ENCODE peak calls at places on chromosome 16, in five cellular contexts. E, R, C, W and Q are unnamed samples.

GRCh38 chr16:9007177-9007794 is 43.6 kb upstream of the USP7 start:
- DNase-seq in E (peak), R (peak), C (no peak), W (no peak), Q (no peak)

GRCh38 chr16:27739606-27740357 is 189.8 kb downstream of the KATNIP start:
- DNase-seq in E (no peak), R (no peak), C (no peak), W (no peak), Q (no peak)

GRCh38 chr16:56611281-56611833 is 3.0 kb downstream of the MT2A start:
- DNase-seq in E (no peak), R (peak), C (no peak), W (no peak), Q (no peak)

GRCh38 chr16:73015612-73016487 is 32.1 kb downstream of the ZFHX3 start:
- DNase-seq in E (no peak), R (no peak), C (peak), W (peak), Q (peak)

GRCh38 chr16:8712589-8713361 is 38.4 kb downstream of the ABAT start:
- DNase-seq in E (peak), R (no peak), C (no peak), W (no peak), Q (no peak)

GRCh38 chr16:87542531-87543102 is 49.8 kb upstream of the ZCCHC14 start:
- DNase-seq in E (no peak), R (no peak), C (no peak), W (no peak), Q (no peak)

GRCh38 chr16:76461836-76462235 is 184.6 kb downstream of the CNTNAP4 start:
- DNase-seq in E (no peak), R (no peak), C (no peak), W (no peak), Q (no peak)

GRCh38 chr16:65070831-65071230 is 51.0 kb downstream of the CDH11 start:
- DNase-seq in E (peak), R (peak), C (peak), W (peak), Q (peak)

GRCh38 chr16:27727941-27728340 is 178.0 kb downstream of the KATNIP start:
- DNase-seq in E (no peak), R (no peak), C (no peak), W (no peak), Q (no peak)

GRCh38 chr16:20323591-20324117 is 3.7 kb downstream of the GP2 start:
- DNase-seq in E (no peak), R (no peak), C (no peak), W (no peak), Q (no peak)

GRCh38 chr16:24132048-24132796 is 123.9 kb upstream of the CACNG3 start:
- DNase-seq in E (no peak), R (no peak), C (no peak), W (no peak), Q (no peak)

GRCh38 chr16:5509794-5510193 is 412.2 kb upstream of the EEF2KMT start:
- DNase-seq in E (peak), R (no peak), C (no peak), W (no peak), Q (no peak)

GRCh38 chr16:554640-555413 is 5.4 kb upstream of the PRR35 start:
- DNase-seq in E (peak), R (no peak), C (peak), W (peak), Q (no peak)

GRCh38 chr16:85386467-85387170 is 226.5 kb upstream of the GSE1 start:
- DNase-seq in E (peak), R (no peak), C (no peak), W (no peak), Q (no peak)

GRCh38 chr16:46923513-46924295 is 39.5 kb downstream of the GPT2 start:
- DNase-seq in E (no peak), R (no peak), C (no peak), W (no peak), Q (no peak)

GRCh38 chr16:19645557-19645981 is 72.5 kb downstream of the KNOP1 start:
- DNase-seq in E (no peak), R (peak), C (no peak), W (no peak), Q (no peak)

GRCh38 chr16:88200896-88201185 is 181.9 kb upstream of the ZNF469 start:
- DNase-seq in E (no peak), R (no peak), C (no peak), W (no peak), Q (no peak)

GRCh38 chr16:68228652-68229051 is 7.3 kb downstream of the ESRP2 start:
- DNase-seq in E (no peak), R (no peak), C (no peak), W (no peak), Q (no peak)

GRCh38 chr16:82045471-82046178 is 10.6 kb downstream of the HSD17B2 start:
- DNase-seq in E (no peak), R (no peak), C (no peak), W (no peak), Q (no peak)

GRCh38 chr16:86229283-86229682 is 281.0 kb upstream of the FOXF1 start:
- DNase-seq in E (no peak), R (no peak), C (no peak), W (no peak), Q (no peak)

GRCh38 chr16:87602821-87603683 is 744 bp downstream of the JPH3 start:
- DNase-seq in E (peak), R (no peak), C (no peak), W (no peak), Q (no peak)

GRCh38 chr16:58814348-58814801 is 80.3 kb upstream of the GOT2 start:
- DNase-seq in E (peak), R (peak), C (peak), W (peak), Q (peak)

GRCh38 chr16:14452066-14452465 is 178.0 kb downstream of the PARN start:
- DNase-seq in E (no peak), R (no peak), C (no peak), W (no peak), Q (no peak)

GRCh38 chr16:58628845-58629680 is 563 bp downstream of the CNOT1 start:
- DNase-seq in E (peak), R (no peak), C (peak), W (no peak), Q (peak)

GRCh38 chr16:56193951-56194726 is 2.9 kb downstream of the GNAO1 start:
- DNase-seq in E (peak), R (peak), C (peak), W (peak), Q (peak)

GRCh38 chr16:54921229-54921824 is 9.3 kb upstream of the IRX5 start:
- DNase-seq in E (no peak), R (no peak), C (peak), W (no peak), Q (peak)

GRCh38 chr16:84616515-84616914 is 1.4 kb downstream of the COTL1 start:
- DNase-seq in E (no peak), R (no peak), C (no peak), W (peak), Q (no peak)

GRCh38 chr16:84661418-84662060 is 13.2 kb downstream of the KLHL36 start:
- DNase-seq in E (no peak), R (no peak), C (no peak), W (no peak), Q (no peak)

GRCh38 chr16:81737885-81738536 is 41.1 kb upstream of the PLCG2 start:
- DNase-seq in E (peak), R (peak), C (peak), W (peak), Q (peak)

GRCh38 chr16:6265956-6266355 is 1066.7 kb upstream of the RBFOX1 start:
- DNase-seq in E (no peak), R (no peak), C (no peak), W (no peak), Q (no peak)

GRCh38 chr16:64657316-64658011 is 464.4 kb downstream of the CDH11 start:
- DNase-seq in E (no peak), R (peak), C (no peak), W (no peak), Q (peak)

GRCh38 chr16:57817680-57818079 is 15.4 kb upstream of the KIFC3 start:
- DNase-seq in E (no peak), R (no peak), C (no peak), W (no peak), Q (no peak)

DNA sequence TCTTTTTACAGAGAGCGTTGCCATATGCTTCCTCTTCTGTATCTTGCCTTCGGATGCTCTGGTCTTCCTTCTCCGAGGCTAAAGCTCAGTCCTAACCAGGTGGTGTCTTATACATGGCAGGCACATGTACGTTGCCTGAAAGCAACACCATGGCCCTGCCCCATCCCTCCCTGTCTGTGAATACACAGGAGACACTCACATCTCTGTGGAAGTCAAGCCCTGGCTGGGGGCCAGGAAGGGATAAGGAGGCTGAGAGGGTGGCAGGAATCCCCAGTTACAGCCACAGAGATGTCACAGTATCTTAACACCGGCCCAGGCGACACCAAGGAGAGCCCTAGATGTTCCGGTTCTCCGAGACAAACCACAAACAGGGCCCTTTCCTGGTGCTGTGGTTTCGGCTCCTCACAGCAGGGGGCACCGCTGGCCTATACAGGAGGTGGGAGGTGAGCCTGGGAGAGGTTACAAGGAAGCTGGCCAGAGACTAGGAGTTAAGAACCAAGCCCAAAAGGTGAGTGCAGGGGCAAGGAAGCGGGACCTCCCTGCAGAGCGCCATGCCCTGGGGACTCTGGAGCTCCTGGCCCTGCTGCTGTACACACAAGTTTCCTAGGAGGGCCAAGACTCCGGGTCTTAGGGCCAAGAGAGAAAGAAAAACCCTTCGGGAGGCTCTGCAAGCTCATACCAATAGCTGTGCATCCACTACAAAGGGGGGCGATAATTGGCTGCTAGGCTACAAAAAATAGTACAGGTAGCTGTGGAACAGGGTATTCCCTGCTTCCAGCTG is 41.7 kb downstream of the SRL start:
- DNase-seq in E (peak), R (peak), C (peak), W (peak), Q (peak)
- TF ChIP-seq CTCF in E (peak), R (peak), C (peak), W (peak), Q (peak)

DNA sequence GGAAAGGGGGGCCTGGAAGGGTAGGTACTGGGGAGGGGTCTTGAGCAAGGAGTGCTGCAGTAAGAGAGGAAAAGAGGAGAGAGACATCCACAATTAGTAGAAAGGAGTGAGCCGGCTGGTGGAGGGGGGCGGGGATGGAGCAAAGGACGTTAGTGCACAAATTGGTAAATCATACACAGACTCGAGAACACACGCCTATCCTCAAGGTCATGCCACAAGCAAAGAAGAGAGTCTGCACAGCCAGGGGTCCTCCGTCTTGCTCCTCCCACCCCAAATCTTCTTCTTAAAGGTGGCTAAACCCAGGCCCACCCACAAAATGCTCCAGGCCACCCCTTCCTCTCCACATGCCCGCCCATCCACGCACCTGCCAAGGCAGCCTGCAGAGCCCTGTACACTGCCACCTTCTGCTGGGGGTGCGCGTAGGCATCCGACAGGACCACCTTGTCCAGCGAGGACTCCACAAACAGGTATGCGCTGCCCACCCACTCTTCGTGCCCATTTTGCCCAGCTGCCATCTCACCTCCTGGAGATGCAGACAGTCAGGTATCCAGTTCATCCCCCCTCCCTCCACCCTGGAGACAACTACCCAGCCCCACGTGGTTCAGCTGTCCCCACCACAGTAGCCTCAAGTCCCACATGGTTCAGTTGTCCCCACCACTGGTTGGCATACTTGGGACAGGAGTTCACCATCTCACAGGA is 3.4 kb downstream of the TRADD start:
- DNase-seq in E (peak), R (no peak), C (no peak), W (no peak), Q (no peak)
- TF ChIP-seq CTCF in E (no peak), R (no peak), C (no peak), W (no peak), Q (no peak)

DNA sequence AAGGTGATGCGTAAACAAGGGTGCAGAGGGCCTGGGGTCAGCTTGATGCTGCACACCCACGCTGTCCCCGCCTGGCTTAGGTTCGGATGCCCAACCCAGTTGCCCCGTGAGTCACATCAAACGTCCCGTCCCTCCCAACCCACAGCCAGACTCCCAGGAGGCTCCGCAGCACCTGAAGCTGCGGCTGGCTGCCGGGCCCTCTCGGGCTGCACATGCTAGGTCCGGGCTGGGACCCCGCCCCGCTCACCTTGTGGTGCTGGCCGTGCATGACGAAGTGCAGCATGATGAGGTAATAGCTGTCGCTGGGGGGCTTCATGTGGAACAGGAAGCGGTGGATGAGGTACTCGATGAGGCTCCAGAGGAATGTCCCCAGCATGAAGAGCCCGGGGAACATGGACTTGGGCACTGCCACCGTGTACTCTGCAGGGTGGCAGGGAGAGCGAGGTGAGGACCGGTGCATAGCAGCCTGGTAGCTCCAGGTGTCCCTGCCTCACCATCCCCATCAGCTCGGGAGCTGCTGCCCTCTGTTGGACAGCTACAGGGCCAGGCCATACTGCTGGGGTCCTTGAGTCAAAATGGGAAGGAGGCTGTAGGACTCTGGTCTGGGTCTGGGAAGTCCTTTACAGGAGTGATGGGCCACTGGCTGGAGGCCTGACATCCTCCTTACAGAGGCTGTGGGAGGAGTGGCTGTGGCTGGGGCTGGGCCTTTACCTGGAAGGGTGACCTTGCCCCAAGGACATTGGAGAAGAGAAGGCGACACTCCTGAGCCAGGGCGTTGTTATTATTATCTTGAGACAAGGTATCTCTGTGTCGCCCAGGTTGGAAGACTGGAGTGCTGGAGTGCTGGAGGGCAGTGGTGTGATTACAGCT is 18.3 kb upstream of the MLKL start:
- DNase-seq in E (no peak), R (no peak), C (no peak), W (no peak), Q (no peak)
- TF ChIP-seq CTCF in E (no peak), R (no peak), C (no peak), W (no peak), Q (no peak)

GRCh38 chr16:15704545-15704987 is 54.5 kb downstream of the NDE1 start:
- DNase-seq in E (peak), R (peak), C (peak), W (peak), Q (peak)

GRCh38 chr16:15705064-15705565 is 55.1 kb downstream of the NDE1 start:
- DNase-seq in E (no peak), R (no peak), C (no peak), W (no peak), Q (no peak)

GRCh38 chr16:15701975-15702970 is 52.2 kb downstream of the NDE1 start:
- DNase-seq in E (no peak), R (peak), C (no peak), W (no peak), Q (no peak)

GRCh38 chr16:15701367-15701766 is 51.3 kb downstream of the NDE1 start:
- DNase-seq in E (no peak), R (no peak), C (no peak), W (no peak), Q (no peak)

DNA sequence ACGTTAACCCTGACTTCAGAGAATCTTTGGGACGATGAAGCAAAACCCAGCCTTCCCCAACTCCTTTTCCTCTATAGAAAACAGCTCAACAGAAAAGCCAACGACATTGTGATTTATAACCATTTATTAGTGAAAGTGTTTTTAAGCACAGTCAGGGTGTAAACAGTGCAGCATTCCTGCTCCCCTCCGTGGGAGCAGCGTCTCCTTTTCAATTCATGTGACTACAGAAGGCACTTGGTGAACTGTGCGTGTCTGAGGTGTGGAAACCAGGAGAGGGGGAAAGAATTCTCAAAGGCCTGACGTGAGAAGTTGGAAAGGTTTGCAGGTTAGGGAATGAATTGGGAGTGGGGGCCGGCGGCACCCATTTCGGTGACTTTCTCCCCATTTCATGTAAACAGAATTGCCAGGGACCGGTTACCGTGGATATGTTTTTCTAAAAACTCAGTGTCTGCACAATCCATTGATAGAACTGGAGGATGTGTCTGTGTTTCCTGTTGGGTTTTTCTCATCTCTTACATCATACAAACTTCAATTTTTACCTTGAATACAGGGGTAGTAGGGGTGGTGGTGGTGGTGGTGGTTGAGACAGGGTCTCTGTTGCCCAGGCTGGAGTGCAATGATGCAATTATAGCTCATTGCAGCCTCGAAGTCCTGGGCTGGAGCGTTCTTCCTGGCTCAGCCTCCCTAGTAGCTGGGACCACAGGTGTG is 53.1 kb downstream of the NDE1 start:
- DNase-seq in E (no peak), R (no peak), C (no peak), W (no peak), Q (no peak)
- TF ChIP-seq CTCF in E (no peak), R (no peak), C (no peak), W (no peak), Q (no peak)

GRCh38 chr16:49148410-49148809 is 133.2 kb downstream of the CBLN1 start:
- DNase-seq in E (no peak), R (no peak), C (no peak), W (no peak), Q (no peak)
- TF ChIP-seq CTCF in E (no peak), R (no peak), C (no peak), W (no peak), Q (no peak)

DNA sequence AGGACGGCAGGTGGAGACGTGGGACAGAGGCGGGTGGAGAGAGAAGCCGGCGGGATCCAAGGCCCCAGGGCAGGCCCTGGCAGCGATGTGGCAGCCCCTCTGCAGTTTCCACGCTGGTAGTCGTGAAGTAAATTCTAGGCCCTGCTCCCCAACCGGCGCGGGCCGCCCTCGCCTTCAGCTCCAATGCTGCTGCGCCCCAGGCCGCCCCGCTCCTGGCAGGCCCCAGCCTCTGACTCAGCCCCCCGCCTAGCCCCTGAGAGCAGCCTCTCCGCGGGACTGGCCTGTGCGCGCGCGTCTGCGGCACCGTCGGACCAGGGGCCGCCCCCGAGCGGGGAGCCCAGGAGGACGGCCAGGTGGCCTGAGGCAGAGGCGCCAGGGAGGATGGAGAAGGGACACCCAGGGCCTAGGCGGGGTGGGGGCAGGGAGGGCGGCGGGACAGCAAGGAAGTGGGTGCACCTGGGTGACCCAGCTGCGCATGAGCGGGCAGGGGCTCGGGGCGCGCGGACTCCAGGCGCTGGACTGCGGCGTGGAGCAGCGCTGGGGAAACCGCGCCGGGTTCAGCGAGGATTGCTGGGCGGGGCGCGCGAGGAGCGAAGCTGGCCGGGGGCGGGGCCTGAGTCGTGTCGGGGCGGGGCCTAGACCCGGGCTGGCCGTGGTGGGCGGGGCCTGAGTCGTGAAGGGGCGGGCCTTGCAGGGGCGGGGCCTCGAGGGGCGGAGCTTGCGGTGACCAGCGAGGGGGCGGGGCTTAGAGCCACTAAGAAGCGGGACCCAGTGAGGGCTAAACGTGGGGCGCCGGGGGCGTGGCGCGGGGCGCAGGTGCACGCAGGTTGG is 29.6 kb downstream of the ZNF778 start:
- DNase-seq in E (peak), R (peak), C (peak), W (peak), Q (peak)
- TF ChIP-seq CTCF in E (no peak), R (no peak), C (no peak), W (no peak), Q (peak)